ENCODE peak calls at places on chromosomes 16 and 17, in four cellular contexts. C is fibroblast of pulmonary artery, Z is endothelial cell, B is HL-60. J is an unnamed sample.
A peak's percentile ranks its signal among the peaks of the same experiment; 100 is the strongest.

GRCh38 chr17:76744747-76745146 is 6.8 kb downstream of the MFSD11 start:
- DNase-seq in C (no peak), Z (no peak), B (no peak), J (no peak)

GRCh38 chr17:18004901-18005305 is 32.2 kb downstream of the DRC3 start:
- DNase-seq in C (no peak), Z (no peak), B (no peak), J (no peak)

GRCh38 chr17:51185763-51186332 is 19.6 kb downstream of the NME2 start:
- DNase-seq in C (no peak), Z (no peak), B (no peak), J (no peak)

GRCh38 chr16:13911306-13911705 is 8.6 kb upstream of the ERCC4 start:
- DNase-seq in C (no peak), Z (no peak), B (no peak), J (no peak)

GRCh38 chr16:52399116-52399515 is 147.8 kb downstream of the TOX3 start:
- DNase-seq in C (no peak), Z (no peak), B (no peak), J (no peak)

GRCh38 chr16:19718624-19718965 is 524 bp downstream of the IQCK start:
- DNase-seq in C (peak; percentile 17), Z (no peak), B (no peak), J (no peak)

GRCh38 chr17:50563095-50563511 is 2.6 kb downstream of the CACNA1G start:
- DNase-seq in C (no peak), Z (no peak), B (no peak), J (no peak)

GRCh38 chr16:28573738-28574718 is 20.3 kb downstream of the SGF29 start:
- DNase-seq in C (no peak), Z (no peak), B (no peak), J (no peak)

DNA sequence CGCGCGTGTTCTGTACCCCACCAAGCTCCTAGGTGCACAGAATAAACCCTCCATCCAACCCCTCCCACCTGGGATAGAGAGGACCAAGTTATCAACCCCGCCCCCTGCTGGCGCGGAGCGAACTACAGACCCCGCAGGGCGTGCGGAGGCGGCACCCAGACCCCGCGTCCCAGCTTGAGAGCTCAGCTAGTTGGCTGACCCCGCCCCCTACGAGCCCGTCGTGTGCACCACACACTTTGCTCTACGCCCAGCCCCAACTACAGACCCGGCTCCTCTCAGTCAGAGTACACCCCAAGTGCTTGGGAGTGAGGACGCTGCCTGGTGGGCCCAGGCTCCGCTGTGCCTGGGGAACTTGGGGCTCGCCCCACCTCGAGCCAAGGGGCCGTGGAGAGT is 1.5 kb downstream of the GRIN2A start:
- DNase-seq in C (peak; percentile 2), Z (peak; percentile 80), B (peak; percentile 14), J (no peak)
- TF ChIP-seq CTCF in C (peak; percentile 17), Z (peak; percentile 25), B (no peak), J (no peak)

DNA sequence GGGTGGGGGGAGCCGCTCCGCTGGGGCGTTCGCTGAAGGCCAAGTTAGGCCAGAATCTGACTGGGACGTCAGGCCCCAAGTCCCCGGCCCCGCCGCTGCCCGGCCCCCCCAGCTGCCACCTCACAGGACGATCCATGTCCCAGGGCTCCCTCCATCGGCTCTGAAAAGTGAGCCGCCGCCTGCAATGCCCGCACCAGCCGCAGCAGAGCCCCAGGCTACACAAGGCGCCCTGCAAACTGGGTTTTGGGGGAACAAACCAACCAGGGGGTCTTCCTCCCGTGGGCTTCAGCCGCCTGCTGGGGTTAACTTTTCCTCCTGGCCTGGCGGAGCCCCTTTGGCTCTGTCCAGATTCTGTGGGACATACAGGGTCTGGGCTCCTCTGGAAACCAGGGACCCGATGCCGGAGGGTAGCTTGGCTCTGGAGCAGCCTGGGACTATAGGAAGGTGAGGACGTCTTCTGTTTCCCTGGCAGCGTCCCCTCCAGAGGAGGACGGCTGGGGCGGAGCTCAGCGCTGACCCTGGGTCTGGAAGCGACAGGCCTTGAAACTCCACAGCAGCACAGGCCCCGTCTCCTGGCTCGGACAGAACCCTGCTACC is 835 bp downstream of the NME4 start:
- DNase-seq in C (peak; percentile 61), Z (peak; percentile 84), B (peak; percentile 89), J (no peak)
- TF ChIP-seq CTCF in C (peak; percentile 36), Z (no peak), B (peak; percentile 5), J (peak; percentile 42)

GRCh38 chr16:6955303-6955702 is 377.3 kb upstream of the RBFOX1 start:
- DNase-seq in C (no peak), Z (no peak), B (no peak), J (no peak)

GRCh38 chr16:6961704-6962103 is 370.9 kb upstream of the RBFOX1 start:
- DNase-seq in C (no peak), Z (no peak), B (no peak), J (no peak)

GRCh38 chr16:6958184-6958583 is 374.5 kb upstream of the RBFOX1 start:
- DNase-seq in C (no peak), Z (no peak), B (no peak), J (no peak)

GRCh38 chr16:6957676-6958075 is 375.0 kb upstream of the RBFOX1 start:
- DNase-seq in C (no peak), Z (no peak), B (no peak), J (no peak)

DNA sequence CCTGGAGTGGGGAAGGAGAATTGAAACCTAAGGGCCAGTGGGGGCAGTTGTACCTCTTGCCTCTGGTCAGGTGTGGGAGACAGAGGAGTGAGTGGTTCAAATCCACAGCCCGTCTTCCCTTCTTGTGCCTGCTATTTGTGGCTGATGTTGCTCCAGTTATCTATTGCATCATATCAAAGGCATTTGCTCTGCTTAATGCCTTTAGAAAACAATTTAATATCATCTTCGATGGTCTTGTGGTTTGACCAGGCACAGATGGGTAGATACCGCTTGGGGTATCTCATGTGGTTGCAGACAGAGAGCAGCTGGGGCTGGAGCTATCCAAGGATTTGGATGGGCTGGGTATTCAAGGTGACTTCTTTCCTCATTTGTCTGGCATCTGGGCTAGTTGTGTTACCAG is 376.1 kb upstream of the RBFOX1 start:
- DNase-seq in C (no peak), Z (no peak), B (no peak), J (no peak)
- TF ChIP-seq CTCF in C (no peak), Z (no peak), B (no peak), J (no peak)

GRCh38 chr16:17130733-17131132 is 340.0 kb downstream of the XYLT1 start:
- DNase-seq in C (no peak), Z (no peak), B (no peak), J (no peak)

GRCh38 chr16:17133851-17134250 is 336.9 kb downstream of the XYLT1 start:
- DNase-seq in C (no peak), Z (no peak), B (no peak), J (no peak)

GRCh38 chr16:17134586-17134985 is 336.2 kb downstream of the XYLT1 start:
- DNase-seq in C (no peak), Z (no peak), B (no peak), J (no peak)

GRCh38 chr16:17129971-17130370 is 340.8 kb downstream of the XYLT1 start:
- DNase-seq in C (no peak), Z (no peak), B (no peak), J (no peak)

GRCh38 chr16:17131351-17131750 is 339.4 kb downstream of the XYLT1 start:
- DNase-seq in C (no peak), Z (no peak), B (no peak), J (no peak)
- TF ChIP-seq CTCF in C (no peak), Z (no peak), B (no peak), J (peak; percentile 16)

GRCh38 chr16:11250091-11250785 is 5.8 kb downstream of the SOCS1 start:
- DNase-seq in C (peak; percentile 58), Z (no peak), B (no peak), J (peak; percentile 55)
- TF ChIP-seq CTCF in C (no peak), Z (no peak), B (no peak), J (no peak)

GRCh38 chr16:70697601-70698170 is 11.8 kb upstream of the MTSS2 start:
- DNase-seq in C (no peak), Z (no peak), B (no peak), J (no peak)
- TF ChIP-seq CTCF in C (no peak), Z (no peak), B (no peak), J (no peak)